ENCODE peak calls at places on chromosome 16, in eight cellular contexts. W, R, H, K, T, O, I and C are unnamed samples.

GRCh38 chr16:89010210-89010925 is 33.4 kb upstream of the CBFA2T3 start:
- DNase-seq in W (peak), R (no peak), H (no peak), K (no peak), T (no peak), O (no peak), I (no peak), C (no peak)

GRCh38 chr16:77434022-77434364 is 841 bp downstream of the ADAMTS18 start:
- DNase-seq in W (no peak), R (no peak), H (no peak), K (no peak), T (no peak), O (no peak), I (no peak), C (no peak)

GRCh38 chr16:76650579-76650978 is 373.4 kb downstream of the CNTNAP4 start:
- DNase-seq in W (no peak), R (no peak), H (no peak), K (no peak), T (no peak), O (no peak), I (no peak), C (no peak)

GRCh38 chr16:85206472-85207356 is 94.4 kb upstream of the CIBAR2 start:
- DNase-seq in W (peak), R (no peak), H (no peak), K (peak), T (peak), O (peak), I (no peak), C (no peak)

GRCh38 chr16:78939600-78939999 is 660.9 kb downstream of the MAF start:
- DNase-seq in W (no peak), R (no peak), H (no peak), K (no peak), T (no peak), O (no peak), I (no peak), C (no peak)

GRCh38 chr16:80586476-80586875 is 45.7 kb downstream of the DYNLRB2 start:
- DNase-seq in W (no peak), R (no peak), H (peak), K (no peak), T (no peak), O (no peak), I (no peak), C (no peak)

GRCh38 chr16:55035037-55035436 is 104.4 kb downstream of the IRX5 start:
- DNase-seq in W (peak), R (no peak), H (no peak), K (peak), T (no peak), O (no peak), I (no peak), C (peak)

GRCh38 chr16:56780646-56781045 is 50.7 kb downstream of the NUP93 start:
- DNase-seq in W (no peak), R (no peak), H (peak), K (no peak), T (no peak), O (no peak), I (no peak), C (no peak)

GRCh38 chr16:85898521-85899442 is at the start of gene IRF8:
- DNase-seq in W (peak), R (no peak), H (no peak), K (no peak), T (peak), O (no peak), I (peak), C (peak)

GRCh38 chr16:79658301-79659001 is 57.9 kb upstream of the MAF start:
- DNase-seq in W (no peak), R (peak), H (peak), K (peak), T (no peak), O (no peak), I (no peak), C (no peak)

GRCh38 chr16:79093554-79093967 is 507.0 kb downstream of the MAF start:
- DNase-seq in W (peak), R (no peak), H (no peak), K (no peak), T (no peak), O (no peak), I (peak), C (no peak)

GRCh38 chr16:71340406-71340805 is 18.1 kb upstream of the CALB2 start:
- DNase-seq in W (no peak), R (no peak), H (no peak), K (no peak), T (no peak), O (no peak), I (no peak), C (no peak)

GRCh38 chr16:86381491-86381890 is 128.8 kb upstream of the FOXF1 start:
- DNase-seq in W (no peak), R (no peak), H (no peak), K (no peak), T (no peak), O (no peak), I (no peak), C (no peak)

GRCh38 chr16:29899516-29900101 is at the start of gene SEZ6L2:
- DNase-seq in W (no peak), R (peak), H (peak), K (peak), T (peak), O (no peak), I (no peak), C (peak)

GRCh38 chr16:14564323-14564722 is 65.7 kb downstream of the PARN start:
- DNase-seq in W (no peak), R (no peak), H (no peak), K (no peak), T (no peak), O (no peak), I (no peak), C (no peak)

GRCh38 chr16:21277045-21277926 is 804 bp downstream of the CRYM start:
- DNase-seq in W (no peak), R (no peak), H (no peak), K (no peak), T (peak), O (no peak), I (no peak), C (no peak)

GRCh38 chr16:84464116-84464515 is 40.3 kb downstream of the MEAK7 start:
- DNase-seq in W (peak), R (no peak), H (no peak), K (no peak), T (no peak), O (no peak), I (no peak), C (no peak)

GRCh38 chr16:89331371-89332109 is 114.0 kb downstream of the ZNF778 start:
- DNase-seq in W (no peak), R (no peak), H (peak), K (no peak), T (no peak), O (no peak), I (no peak), C (no peak)

GRCh38 chr16:22027633-22028032 is 19.7 kb downstream of the MOSMO start:
- DNase-seq in W (no peak), R (no peak), H (peak), K (no peak), T (no peak), O (no peak), I (no peak), C (no peak)

GRCh38 chr16:24800586-24800985 is 45.2 kb upstream of the SLC5A11 start:
- DNase-seq in W (no peak), R (no peak), H (peak), K (peak), T (no peak), O (no peak), I (no peak), C (no peak)

GRCh38 chr16:85729907-85730465 is 20.9 kb downstream of the C16orf74 start:
- DNase-seq in W (no peak), R (no peak), H (no peak), K (no peak), T (no peak), O (no peak), I (no peak), C (no peak)

GRCh38 chr16:29996773-29997250 is 771 bp downstream of the INO80E start:
- DNase-seq in W (peak), R (no peak), H (no peak), K (no peak), T (no peak), O (no peak), I (no peak), C (no peak)

GRCh38 chr16:1180772-1181714 is 28.1 kb downstream of the CACNA1H start:
- DNase-seq in W (no peak), R (no peak), H (no peak), K (no peak), T (peak), O (no peak), I (no peak), C (no peak)
- TF ChIP-seq CTCF in W (no peak), R (peak), H (no peak), K (no peak), T (no peak), O (no peak), I (no peak), C (no peak)

GRCh38 chr16:47460755-47461597 is at the start of the genes ITFG1 and PHKB:
- DNase-seq in W (peak), R (peak), H (peak), K (peak), T (peak), O (peak), I (peak), C (peak)
- TF ChIP-seq CTCF in W (peak), R (no peak), H (no peak), K (peak), T (peak), O (no peak), I (no peak), C (no peak)

GRCh38 chr16:6573577-6573976 is 759.1 kb upstream of the RBFOX1 start:
- DNase-seq in W (no peak), R (no peak), H (no peak), K (no peak), T (peak), O (no peak), I (no peak), C (no peak)
- TF ChIP-seq CTCF in W (no peak), R (no peak), H (no peak), K (no peak), T (peak), O (no peak), I (no peak), C (no peak)

GRCh38 chr16:23728112-23728477 is 15.1 kb upstream of the ERN2 start:
- DNase-seq in W (no peak), R (no peak), H (no peak), K (no peak), T (no peak), O (no peak), I (no peak), C (no peak)
- TF ChIP-seq CTCF in W (peak), R (no peak), H (no peak), K (no peak), T (no peak), O (no peak), I (peak), C (no peak)

GRCh38 chr16:69260019-69260418 is 51.1 kb upstream of the VPS4A start:
- DNase-seq in W (no peak), R (no peak), H (no peak), K (no peak), T (no peak), O (no peak), I (no peak), C (no peak)
- TF ChIP-seq CTCF in W (no peak), R (no peak), H (no peak), K (no peak), T (no peak), O (no peak), I (no peak), C (no peak)

GRCh38 chr16:28821874-28822519 is 802 bp upstream of the ATXN2L start:
- DNase-seq in W (no peak), R (no peak), H (no peak), K (no peak), T (no peak), O (no peak), I (no peak), C (peak)

GRCh38 chr16:28824548-28824973 is 1.8 kb downstream of the ATXN2L start:
- DNase-seq in W (no peak), R (no peak), H (no peak), K (no peak), T (no peak), O (no peak), I (no peak), C (no peak)

GRCh38 chr16:28823291-28823718 is 506 bp downstream of the ATXN2L start:
- DNase-seq in W (no peak), R (no peak), H (no peak), K (no peak), T (no peak), O (no peak), I (no peak), C (no peak)

GRCh38 chr16:28822520-28823290 is at the start of gene ATXN2L:
- DNase-seq in W (peak), R (peak), H (peak), K (peak), T (peak), O (peak), I (peak), C (peak)

GRCh38 chr16:28823719-28824547 is 1.1 kb downstream of the ATXN2L start:
- DNase-seq in W (peak), R (peak), H (peak), K (peak), T (peak), O (peak), I (peak), C (peak)
- TF ChIP-seq CTCF in W (peak), R (peak), H (peak), K (no peak), T (peak), O (peak), I (peak), C (no peak)

GRCh38 chr16:15888072-15888976 is at the start of gene CEP20:
- DNase-seq in W (peak), R (peak), H (peak), K (peak), T (peak), O (peak), I (peak), C (peak)
- TF ChIP-seq CTCF in W (peak), R (peak), H (no peak), K (peak), T (peak), O (peak), I (no peak), C (no peak)

DNA sequence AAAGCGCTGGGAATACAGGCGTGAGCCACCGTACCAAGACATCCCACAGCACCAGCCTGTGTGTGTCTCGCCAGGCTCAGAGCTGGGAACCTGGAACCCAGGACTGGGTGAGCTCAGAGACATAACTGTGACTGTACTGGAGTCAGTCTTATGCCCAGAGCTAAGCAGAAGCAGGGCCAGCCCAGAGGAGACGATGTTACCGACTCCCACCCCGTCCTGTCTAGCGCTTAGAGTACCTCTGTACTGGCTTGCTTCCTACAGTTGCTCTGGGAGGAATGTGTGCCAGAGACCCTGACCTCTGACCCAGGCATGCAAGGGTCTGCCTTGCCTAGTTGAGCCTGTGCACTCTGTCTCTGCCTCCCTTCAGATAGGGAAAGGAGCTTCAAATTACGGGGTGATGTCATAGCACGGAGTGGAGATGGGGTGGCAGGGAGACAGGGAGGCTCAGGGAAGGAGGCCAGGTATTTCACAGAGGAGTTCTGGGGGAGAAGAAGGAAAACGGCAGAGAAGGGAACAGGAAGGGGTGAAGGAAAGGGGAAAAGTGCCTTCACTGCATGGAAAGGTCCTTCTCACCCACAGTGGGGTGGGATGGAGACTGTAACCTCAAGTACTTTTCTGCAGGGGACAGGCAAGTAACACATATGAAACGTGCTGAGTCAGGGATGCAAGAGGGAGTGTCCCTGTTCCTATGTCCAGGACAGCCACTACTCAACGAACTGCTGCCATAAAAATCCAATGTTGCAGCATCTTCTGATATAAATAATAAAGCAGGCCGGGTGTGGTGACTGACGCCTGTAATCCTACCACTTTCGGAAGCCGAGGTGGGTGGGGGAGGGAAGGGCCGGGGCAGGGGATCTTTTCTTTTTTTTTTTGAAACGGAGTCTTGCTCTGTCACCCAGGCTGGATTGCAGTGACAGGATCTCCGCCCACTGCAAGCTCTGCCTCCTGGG is 5.8 kb upstream of the ARMC5 start:
- DNase-seq in W (peak), R (no peak), H (peak), K (peak), T (no peak), O (no peak), I (no peak), C (no peak)
- TF ChIP-seq CTCF in W (no peak), R (no peak), H (no peak), K (no peak), T (no peak), O (no peak), I (no peak), C (no peak)

DNA sequence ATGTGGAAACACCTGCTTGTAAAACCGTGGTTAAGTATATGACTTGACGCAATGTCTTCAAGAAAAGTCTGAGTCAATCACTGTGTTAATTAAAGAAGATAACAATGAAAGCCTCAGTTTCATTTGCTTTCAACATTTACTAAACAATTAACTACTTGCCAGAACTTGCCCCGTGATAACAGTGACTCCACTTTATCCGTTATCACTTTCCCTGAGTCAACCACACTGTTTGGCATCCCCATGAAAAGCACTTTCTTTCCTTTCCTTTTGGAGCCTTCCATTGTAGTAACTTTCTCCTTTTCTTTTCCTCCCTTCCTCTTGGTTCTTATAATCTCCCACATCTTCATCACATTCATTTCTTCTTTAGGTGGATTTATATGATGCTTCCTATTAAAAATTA is 435.1 kb upstream of the GOT2 start:
- DNase-seq in W (no peak), R (no peak), H (no peak), K (no peak), T (no peak), O (no peak), I (no peak), C (no peak)
- TF ChIP-seq CTCF in W (no peak), R (no peak), H (no peak), K (no peak), T (no peak), O (no peak), I (no peak), C (no peak)